ENCODE peak calls at places on chromosomes 5 and 9, in five cellular contexts. One of them, this sample, is unnamed.

GRCh38 chr5:92337772-92338234 is 954.7 kb upstream of the ARRDC3 start:
- DNase-seq in neuronal stem cell: no peak
- DNase-seq in H1: no peak
- DNase-seq in mesenchymal stem cell: peak; percentile 2
- DNase-seq in trophoblast cell: peak; percentile 67
- DNase-seq in this sample: no peak

GRCh38 chr9:114114364-114114763 is 15.3 kb upstream of the KIF12 start:
- DNase-seq in neuronal stem cell: no peak
- DNase-seq in H1: no peak
- DNase-seq in mesenchymal stem cell: peak; percentile 30
- DNase-seq in trophoblast cell: no peak
- DNase-seq in this sample: no peak

GRCh38 chr5:74167206-74167929 is 473.2 kb downstream of the ENC1 start:
- DNase-seq in neuronal stem cell: no peak
- DNase-seq in H1: no peak
- DNase-seq in mesenchymal stem cell: peak; percentile 82
- DNase-seq in trophoblast cell: peak; percentile 15
- DNase-seq in this sample: no peak

GRCh38 chr5:175652741-175653663 is 4.9 kb upstream of the HRH2 start:
- DNase-seq in neuronal stem cell: no peak
- DNase-seq in H1: no peak
- DNase-seq in mesenchymal stem cell: no peak
- DNase-seq in trophoblast cell: no peak
- DNase-seq in this sample: no peak

GRCh38 chr9:114116061-114116747 is 17.1 kb upstream of the KIF12 start:
- DNase-seq in neuronal stem cell: no peak
- DNase-seq in H1: no peak
- DNase-seq in mesenchymal stem cell: no peak
- DNase-seq in trophoblast cell: no peak
- DNase-seq in this sample: no peak

GRCh38 chr9:109012876-109013677 is at the start of gene CTNNAL1:
- DNase-seq in neuronal stem cell: peak; percentile 87
- DNase-seq in H1: peak; percentile 96
- DNase-seq in mesenchymal stem cell: peak; percentile 88
- DNase-seq in trophoblast cell: peak; percentile 86
- DNase-seq in this sample: peak; percentile 98

GRCh38 chr5:75277463-75277862 is 40.8 kb upstream of the ANKRD31 start:
- DNase-seq in neuronal stem cell: no peak
- DNase-seq in H1: no peak
- DNase-seq in mesenchymal stem cell: no peak
- DNase-seq in trophoblast cell: peak; percentile 84
- DNase-seq in this sample: no peak

GRCh38 chr9:69442486-69442885 is 117.5 kb downstream of the ENTREP1 start:
- DNase-seq in neuronal stem cell: no peak
- DNase-seq in H1: no peak
- DNase-seq in mesenchymal stem cell: no peak
- DNase-seq in trophoblast cell: no peak
- DNase-seq in this sample: no peak

GRCh38 chr5:98468188-98468869 is 305.1 kb upstream of the RGMB start:
- DNase-seq in neuronal stem cell: no peak
- DNase-seq in H1: no peak
- DNase-seq in mesenchymal stem cell: peak; percentile 70
- DNase-seq in trophoblast cell: peak; percentile 6
- DNase-seq in this sample: no peak

GRCh38 chr5:138622051-138622450 is 46.9 kb upstream of the HSPA9 start:
- DNase-seq in neuronal stem cell: no peak
- DNase-seq in H1: no peak
- DNase-seq in mesenchymal stem cell: no peak
- DNase-seq in trophoblast cell: no peak
- DNase-seq in this sample: no peak

GRCh38 chr5:93305984-93306383 is 275.0 kb downstream of the NR2F1-AS1 start:
- DNase-seq in neuronal stem cell: no peak
- DNase-seq in H1: peak; percentile 47
- DNase-seq in mesenchymal stem cell: no peak
- DNase-seq in trophoblast cell: no peak
- DNase-seq in this sample: peak; percentile 55

GRCh38 chr5:85681871-85682270 is 935.9 kb upstream of the COX7C start:
- DNase-seq in neuronal stem cell: no peak
- DNase-seq in H1: no peak
- DNase-seq in mesenchymal stem cell: no peak
- DNase-seq in trophoblast cell: no peak
- DNase-seq in this sample: no peak

GRCh38 chr9:35996358-35996970 is 38.5 kb upstream of the OR2S2 start:
- DNase-seq in neuronal stem cell: no peak
- DNase-seq in H1: no peak
- DNase-seq in mesenchymal stem cell: peak; percentile 8
- DNase-seq in trophoblast cell: peak; percentile 96
- DNase-seq in this sample: peak; percentile 42

GRCh38 chr5:7991125-7991821 is 122.3 kb downstream of the MTRR start:
- DNase-seq in neuronal stem cell: no peak
- DNase-seq in H1: no peak
- DNase-seq in mesenchymal stem cell: no peak
- DNase-seq in trophoblast cell: no peak
- DNase-seq in this sample: peak; percentile 78

GRCh38 chr5:177399903-177400868 is at the start of gene PFN3:
- DNase-seq in neuronal stem cell: no peak
- DNase-seq in H1: no peak
- DNase-seq in mesenchymal stem cell: no peak
- DNase-seq in trophoblast cell: peak; percentile 25
- DNase-seq in this sample: peak; percentile 61

GRCh38 chr9:34589656-34590375 is at the start of gene CNTFR:
- DNase-seq in neuronal stem cell: no peak
- DNase-seq in H1: no peak
- DNase-seq in mesenchymal stem cell: peak; percentile 9
- DNase-seq in trophoblast cell: no peak
- DNase-seq in this sample: no peak

GRCh38 chr9:78940121-78940855 is 631.5 kb upstream of the TLE4 start:
- DNase-seq in neuronal stem cell: no peak
- DNase-seq in H1: no peak
- DNase-seq in mesenchymal stem cell: no peak
- DNase-seq in trophoblast cell: peak; percentile 79
- DNase-seq in this sample: no peak

GRCh38 chr9:125189011-125189360 is 617 bp downstream of the PPP6C start:
- DNase-seq in neuronal stem cell: peak; percentile 1
- DNase-seq in H1: no peak
- DNase-seq in mesenchymal stem cell: peak; percentile 48
- DNase-seq in trophoblast cell: peak; percentile 37
- DNase-seq in this sample: peak; percentile 32

GRCh38 chr5:115559524-115559923 is 14.9 kb upstream of the FEM1C start:
- DNase-seq in neuronal stem cell: no peak
- DNase-seq in H1: no peak
- DNase-seq in mesenchymal stem cell: peak; percentile 46
- DNase-seq in trophoblast cell: peak; percentile 77
- DNase-seq in this sample: no peak

GRCh38 chr5:56052735-56053134 is 58.0 kb upstream of the IL6ST start:
- DNase-seq in neuronal stem cell: no peak
- DNase-seq in H1: no peak
- DNase-seq in mesenchymal stem cell: no peak
- DNase-seq in trophoblast cell: peak; percentile 66
- DNase-seq in this sample: no peak

GRCh38 chr5:37668524-37669047 is 171.3 kb downstream of the GDNF start:
- DNase-seq in neuronal stem cell: no peak
- DNase-seq in H1: no peak
- DNase-seq in mesenchymal stem cell: peak; percentile 97
- DNase-seq in trophoblast cell: peak; percentile 97
- DNase-seq in this sample: no peak

GRCh38 chr9:82988488-82988887 is 74.5 kb downstream of the RASEF start:
- DNase-seq in neuronal stem cell: no peak
- DNase-seq in H1: no peak
- DNase-seq in mesenchymal stem cell: no peak
- DNase-seq in trophoblast cell: no peak
- DNase-seq in this sample: peak; percentile 69

GRCh38 chr5:66436721-66437120 is 159.5 kb upstream of the MAST4 start:
- DNase-seq in neuronal stem cell: no peak
- DNase-seq in H1: no peak
- DNase-seq in mesenchymal stem cell: no peak
- DNase-seq in trophoblast cell: peak; percentile 66
- DNase-seq in this sample: peak; percentile 59

GRCh38 chr5:8934455-8934854 is 611.4 kb downstream of the SEMA5A start:
- DNase-seq in neuronal stem cell: no peak
- DNase-seq in H1: no peak
- DNase-seq in mesenchymal stem cell: no peak
- DNase-seq in trophoblast cell: no peak
- DNase-seq in this sample: no peak

GRCh38 chr5:155564541-155564940 is 551.0 kb downstream of the KIF4B start:
- DNase-seq in neuronal stem cell: no peak
- DNase-seq in H1: no peak
- DNase-seq in mesenchymal stem cell: no peak
- DNase-seq in trophoblast cell: no peak
- DNase-seq in this sample: no peak

GRCh38 chr5:155556700-155557099 is 543.1 kb downstream of the KIF4B start:
- DNase-seq in neuronal stem cell: no peak
- DNase-seq in H1: no peak
- DNase-seq in mesenchymal stem cell: no peak
- DNase-seq in trophoblast cell: peak; percentile 10
- DNase-seq in this sample: no peak

GRCh38 chr5:155556222-155556621 is 542.7 kb downstream of the KIF4B start:
- DNase-seq in neuronal stem cell: no peak
- DNase-seq in H1: no peak
- DNase-seq in mesenchymal stem cell: no peak
- DNase-seq in trophoblast cell: no peak
- DNase-seq in this sample: no peak

DNA sequence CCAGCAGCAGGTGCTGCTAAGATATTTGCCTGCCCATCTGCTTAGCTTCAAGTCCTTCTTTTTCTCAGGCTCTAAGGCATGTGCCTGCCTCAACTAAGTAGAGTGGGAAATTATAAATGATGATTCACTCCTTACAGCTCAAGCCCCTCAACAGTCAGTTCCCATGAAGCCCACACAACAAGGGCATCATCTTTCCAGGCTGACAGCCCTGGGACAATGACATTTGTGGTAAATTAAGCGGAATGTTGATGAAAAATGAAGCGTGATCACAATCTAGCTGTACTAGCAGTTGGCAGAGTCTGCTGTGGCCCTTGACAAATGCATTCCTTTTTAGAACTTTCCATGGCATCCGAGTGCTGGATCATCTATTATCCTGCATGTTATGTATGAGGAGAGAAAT is 548.6 kb downstream of the KIF4B start:
- DNase-seq in neuronal stem cell: no peak
- DNase-seq in H1: no peak
- DNase-seq in mesenchymal stem cell: no peak
- DNase-seq in trophoblast cell: no peak
- DNase-seq in this sample: no peak
- H2BK12ac ChIP-seq in neuronal stem cell: no peak overlapping the region
- H2BK12ac ChIP-seq in H1: no peak overlapping the region
- H2BK12ac ChIP-seq in mesenchymal stem cell: no peak overlapping the region
- H2BK12ac ChIP-seq in trophoblast cell: no peak overlapping the region
- H2BK12ac ChIP-seq in this sample: no peak overlapping the region

DNA sequence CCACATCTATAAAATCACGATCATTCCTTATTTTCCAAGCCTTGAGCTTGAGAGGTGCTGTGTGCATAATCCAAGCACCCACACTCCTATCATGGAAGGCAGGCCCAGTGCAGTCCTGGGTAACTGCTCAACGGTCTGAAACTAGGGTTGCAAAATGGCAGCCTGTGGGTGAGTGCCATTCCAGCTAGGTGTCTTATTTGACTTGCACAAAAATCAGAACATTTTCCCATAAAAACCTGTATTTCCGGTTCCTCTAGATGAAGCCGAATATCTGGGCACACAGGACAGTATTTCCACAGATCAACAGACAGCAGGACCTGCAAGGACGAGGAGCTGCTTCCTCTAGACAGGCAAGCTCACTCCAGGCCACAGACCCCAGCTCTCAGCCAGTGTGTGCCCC is 588.8 kb downstream of the BNC2 start:
- DNase-seq in neuronal stem cell: no peak
- DNase-seq in H1: no peak
- DNase-seq in mesenchymal stem cell: no peak
- DNase-seq in trophoblast cell: peak; percentile 84
- DNase-seq in this sample: peak; percentile 14
- H2AK5ac ChIP-seq in neuronal stem cell: peak overlapping the region; percentile 38
- H2AK5ac ChIP-seq in H1: no peak overlapping the region
- H2AK5ac ChIP-seq in mesenchymal stem cell: no peak overlapping the region
- H2AK5ac ChIP-seq in trophoblast cell: no peak overlapping the region
- H2AK5ac ChIP-seq in this sample: no peak overlapping the region

DNA sequence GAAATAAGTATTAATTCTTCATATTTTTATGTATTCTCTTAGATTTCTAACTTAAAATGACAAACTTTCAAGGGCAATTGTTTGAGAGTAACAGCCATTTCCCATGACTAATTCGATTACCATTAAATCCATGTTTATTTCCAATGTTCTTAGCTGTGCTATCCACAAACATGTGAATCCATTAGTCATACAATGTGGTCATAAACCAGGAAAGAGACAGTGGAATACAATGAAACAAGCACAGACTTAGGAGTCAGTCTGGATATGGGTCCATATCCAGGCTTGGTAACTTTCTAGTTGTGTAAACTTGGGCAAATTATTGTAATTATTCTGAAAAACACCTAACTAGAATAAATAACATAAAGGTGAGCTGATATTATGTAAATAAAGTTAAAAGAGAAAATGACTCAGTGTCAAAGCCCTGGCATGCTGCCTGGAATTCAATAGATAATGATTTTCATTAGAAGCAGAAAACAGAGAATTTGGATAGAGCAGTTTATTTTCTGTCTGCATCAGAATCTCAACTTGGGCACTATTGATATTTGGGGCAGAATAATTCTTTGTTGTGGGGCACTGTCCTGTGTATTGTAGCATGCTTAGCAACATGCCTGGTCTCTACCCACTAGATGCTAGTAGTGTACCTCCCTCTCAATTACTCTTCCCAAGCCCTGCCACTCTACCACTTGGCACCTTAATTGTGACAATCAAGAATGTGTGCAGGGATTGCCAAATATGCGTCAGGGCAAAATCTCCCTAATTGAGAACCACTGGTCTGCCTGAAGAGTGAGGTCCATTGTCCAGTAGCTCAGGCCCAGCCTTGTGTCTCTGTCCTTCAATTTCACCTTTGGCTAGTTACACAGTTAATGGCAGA is 44.7 kb upstream of the SLC27A6 start:
- DNase-seq in neuronal stem cell: no peak
- DNase-seq in H1: no peak
- DNase-seq in mesenchymal stem cell: peak; percentile 90
- DNase-seq in trophoblast cell: peak; percentile 34
- DNase-seq in this sample: no peak
- H2BK12ac ChIP-seq in neuronal stem cell: no peak overlapping the region
- H2BK12ac ChIP-seq in H1: no peak overlapping the region
- H2BK12ac ChIP-seq in mesenchymal stem cell: peak overlapping the region; percentile 84
- H2BK12ac ChIP-seq in trophoblast cell: no peak overlapping the region
- H2BK12ac ChIP-seq in this sample: no peak overlapping the region

DNA sequence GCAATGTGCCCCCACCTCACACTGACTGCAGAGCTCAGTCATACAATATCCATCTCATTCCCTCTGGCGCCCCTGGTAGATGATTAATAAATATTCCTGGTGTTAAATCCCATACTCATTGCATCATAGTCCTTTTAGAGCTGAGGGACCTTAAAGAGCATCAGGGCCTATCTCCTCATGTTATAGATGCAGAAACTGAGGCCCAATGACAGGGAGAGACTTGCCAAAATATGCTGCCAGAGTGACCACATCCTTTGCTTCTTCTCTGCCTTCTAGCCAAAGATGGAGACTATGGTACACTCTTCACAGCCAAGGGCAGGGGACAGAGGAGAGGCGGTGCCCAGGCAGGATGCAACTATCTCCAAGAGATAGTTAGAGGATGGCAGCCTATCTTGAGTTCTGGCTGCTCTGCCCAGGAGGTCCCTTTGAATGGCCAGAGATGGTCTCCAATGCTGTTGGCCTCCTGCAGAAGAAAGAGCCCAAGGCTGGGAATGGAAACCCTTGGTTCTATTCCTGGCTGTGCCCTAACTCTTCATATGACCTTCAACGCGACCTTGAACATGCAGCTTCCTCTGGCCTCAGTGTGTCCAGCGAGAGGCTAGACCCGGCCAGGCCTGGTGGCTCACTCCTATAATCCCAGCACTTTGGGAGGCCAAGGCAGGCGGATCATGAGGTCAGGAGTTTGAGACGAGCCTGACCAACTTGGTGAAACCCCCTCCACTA is 36.3 kb upstream of the IL17B start:
- DNase-seq in neuronal stem cell: no peak
- DNase-seq in H1: no peak
- DNase-seq in mesenchymal stem cell: peak; percentile 44
- DNase-seq in trophoblast cell: no peak
- DNase-seq in this sample: no peak
- H2AK5ac ChIP-seq in neuronal stem cell: peak overlapping the region; percentile 81
- H2AK5ac ChIP-seq in H1: no peak overlapping the region
- H2AK5ac ChIP-seq in mesenchymal stem cell: peak overlapping the region; percentile 66
- H2AK5ac ChIP-seq in trophoblast cell: no peak overlapping the region
- H2AK5ac ChIP-seq in this sample: no peak overlapping the region

This sample was measured in H9.